ENCODE peak calls at places on chromosomes 11 and 22, in six cellular contexts. W is left cardiac atrium; J is NCI-H2171 treated with DMSO at 0.1 percent for 48 hours; U is activated CD8-positive, alpha-beta memory T cell treated with anti-CD3 and anti-CD28 coated beads, Interleukin-2, amount 50 U/mL, for 4 hours; B is AG10803; R is stimulated activated CD8-positive, alpha-beta memory T cell treated with anti-CD3 and anti-CD28 coated beads, Interleukin-7, amount 100 ng/mL, for 4 hours. L is an unnamed sample.

GRCh38 chr22:43847376-43848289 is 14.7 kb downstream of the SULT4A1 start:
- DNase-seq in W (no peak), J (no peak), U (no peak), B (no peak), R (no peak), L (peak; percentile 46)

GRCh38 chr11:67024410-67024809 is 1.5 kb downstream of the SYT12 start:
- DNase-seq in W (no peak), J (no peak), U (peak; percentile 58), B (no peak), R (peak; percentile 52), L (no peak)

GRCh38 chr11:2169001-2169370 is 2.6 kb downstream of the TH start:
- DNase-seq in W (no peak), J (no peak), U (no peak), B (no peak), R (no peak), L (no peak)

GRCh38 chr11:71928739-71929443 is at the start of gene RNF121:
- DNase-seq in W (peak; percentile 99), J (peak; percentile 98), U (peak; percentile 98), B (peak; percentile 95), R (peak; percentile 97), L (peak; percentile 99)

GRCh38 chr11:131838016-131838415 is 467.6 kb downstream of the NTM start:
- DNase-seq in W (no peak), J (no peak), U (no peak), B (no peak), R (no peak), L (no peak)

GRCh38 chr22:32622004-32622761 is 147.6 kb downstream of the FBXO7 start:
- DNase-seq in W (peak; percentile 58), J (no peak), U (no peak), B (peak; percentile 96), R (no peak), L (peak; percentile 71)

GRCh38 chr11:65616575-65617001 is 1.0 kb downstream of the PCNX3 start:
- DNase-seq in W (no peak), J (no peak), U (no peak), B (no peak), R (no peak), L (no peak)

GRCh38 chr11:47067401-47067800 is 109.3 kb downstream of the ARFGAP2 start:
- DNase-seq in W (no peak), J (no peak), U (no peak), B (no peak), R (no peak), L (no peak)

GRCh38 chr22:47059701-47060161 is 297.3 kb downstream of the TBC1D22A start:
- DNase-seq in W (no peak), J (peak; percentile 83), U (no peak), B (peak; percentile 8), R (no peak), L (no peak)

GRCh38 chr11:96242191-96242845 is 100.7 kb downstream of the MAML2 start:
- DNase-seq in W (no peak), J (peak; percentile 79), U (no peak), B (peak; percentile 56), R (no peak), L (no peak)

GRCh38 chr11:12556788-12557384 is 117.3 kb upstream of the TEAD1 start:
- DNase-seq in W (peak; percentile 84), J (no peak), U (no peak), B (peak; percentile 99), R (no peak), L (peak; percentile 86)

GRCh38 chr11:67437082-67437821 is at the start of gene PTPRCAP:
- DNase-seq in W (peak; percentile 41), J (no peak), U (peak; percentile 69), B (no peak), R (peak; percentile 77), L (peak; percentile 49)

GRCh38 chr22:47126344-47126811 is 363.9 kb downstream of the TBC1D22A start:
- DNase-seq in W (no peak), J (no peak), U (no peak), B (no peak), R (no peak), L (peak; percentile 35)